ENCODE peak calls at places on chromosomes 1 and 21, in five cellular contexts. Y is A549, X is K562, B is GM12878, J is HepG2. F is an unnamed sample.

GRCh38 chr1:36653850-36654249 is 171.1 kb upstream of the CSF3R start:
- DNase-seq in Y (peak), X (no peak), B (no peak), J (no peak), F (no peak)

GRCh38 chr1:222618001-222618879 is at the start of gene MIA3:
- DNase-seq in Y (no peak), X (peak), B (no peak), J (peak), F (no peak)

GRCh38 chr1:58721247-58721820 is 21.5 kb upstream of the MYSM1 start:
- DNase-seq in Y (no peak), X (no peak), B (no peak), J (no peak), F (no peak)

GRCh38 chr21:39079617-39080016 is 103.6 kb downstream of the PSMG1 start:
- DNase-seq in Y (no peak), X (no peak), B (no peak), J (peak), F (no peak)

GRCh38 chr1:164210211-164210739 is 348.7 kb upstream of the PBX1 start:
- DNase-seq in Y (no peak), X (no peak), B (no peak), J (no peak), F (no peak)

GRCh38 chr1:58440696-58441095 is 105.8 kb downstream of the OMA1 start:
- DNase-seq in Y (no peak), X (no peak), B (no peak), J (no peak), F (no peak)

GRCh38 chr1:229388876-229389580 is 44.9 kb downstream of the ACTA1 start:
- DNase-seq in Y (peak), X (no peak), B (no peak), J (no peak), F (no peak)

GRCh38 chr1:51927029-51927428 is 48.5 kb upstream of the NRDC start:
- DNase-seq in Y (no peak), X (no peak), B (no peak), J (no peak), F (no peak)

GRCh38 chr1:108000620-108001105 is 35.7 kb upstream of the VAV3 start:
- DNase-seq in Y (peak), X (no peak), B (no peak), J (peak), F (no peak)

GRCh38 chr1:17539202-17539525 is 334 bp upstream of the ARHGEF10L start:
- DNase-seq in Y (no peak), X (no peak), B (no peak), J (no peak), F (no peak)

GRCh38 chr21:42376338-42376982 is 10.1 kb upstream of the TFF1 start:
- DNase-seq in Y (no peak), X (peak), B (no peak), J (no peak), F (no peak)

GRCh38 chr1:62349470-62350233 is 30.4 kb upstream of the KANK4 start:
- DNase-seq in Y (no peak), X (no peak), B (no peak), J (no peak), F (no peak)

GRCh38 chr1:40784141-40784770 is 669 bp downstream of the KCNQ4 start:
- DNase-seq in Y (no peak), X (peak), B (no peak), J (no peak), F (no peak)

GRCh38 chr21:41751621-41752020 is 15.2 kb downstream of the RIPK4 start:
- DNase-seq in Y (no peak), X (no peak), B (no peak), J (no peak), F (no peak)

GRCh38 chr1:15249032-15249601 is 2.1 kb downstream of the FHAD1 start:
- DNase-seq in Y (no peak), X (no peak), B (no peak), J (no peak), F (no peak)

GRCh38 chr1:57061369-57061768 is 95.6 kb upstream of the C8B start:
- DNase-seq in Y (no peak), X (no peak), B (no peak), J (peak), F (no peak)

GRCh38 chr1:30722175-30722537 is 1.2 kb downstream of the MATN1 start:
- DNase-seq in Y (no peak), X (no peak), B (no peak), J (no peak), F (no peak)

DNA sequence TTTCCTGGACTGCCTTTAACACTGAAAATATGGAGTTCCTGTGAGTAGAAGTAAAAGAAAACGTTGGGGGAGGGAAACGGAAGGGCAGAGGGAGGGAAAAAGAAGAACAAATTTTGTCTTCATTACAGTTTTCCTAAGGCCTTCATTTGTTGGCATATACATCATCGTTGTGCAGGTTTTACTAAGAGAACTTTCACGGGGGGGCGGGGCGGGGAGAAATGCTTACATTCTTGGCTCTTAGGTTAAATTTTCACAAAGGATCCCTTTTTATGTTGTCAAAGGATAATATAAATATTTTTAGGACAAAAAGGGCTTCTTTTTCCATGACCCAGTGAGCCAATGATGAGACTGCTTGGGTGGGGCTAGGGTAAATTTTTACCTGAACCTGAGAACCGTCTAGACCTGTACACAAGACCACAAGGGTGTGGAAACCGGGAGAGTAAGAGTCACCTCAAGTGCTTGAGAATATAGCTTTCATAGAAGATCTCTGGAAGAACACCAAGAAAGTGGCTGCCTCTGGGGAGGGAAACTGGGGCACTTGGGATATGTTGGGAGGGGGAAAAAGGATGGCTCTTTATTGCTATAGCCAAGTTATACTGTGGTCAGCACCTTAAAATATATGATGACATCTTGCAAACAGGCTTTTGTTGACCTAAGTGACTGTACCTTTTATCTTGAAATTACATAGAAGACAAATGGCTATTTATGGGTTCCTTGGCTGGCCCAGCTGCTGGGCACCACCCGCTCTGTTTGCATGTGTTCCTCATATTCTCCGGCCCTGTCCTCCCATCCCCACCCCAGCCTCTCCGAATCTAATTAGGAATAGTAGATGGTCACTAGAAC is 2.0 kb upstream of the UTP25 start:
- DNase-seq in Y (peak), X (no peak), B (no peak), J (no peak), F (no peak)
- TF ChIP-seq CEBPB in Y (no peak), X (no peak), B (no peak), J (no peak), F (no peak)

GRCh38 chr1:81509619-81510018 is 291.1 kb upstream of the ADGRL2 start:
- DNase-seq in Y (no peak), X (no peak), B (no peak), J (no peak), F (no peak)
- TF ChIP-seq REST in Y (no peak), X (no peak), B (no peak), J (no peak), F (no peak)

GRCh38 chr1:100566300-100566699 is 28.4 kb downstream of the GPR88 start:
- DNase-seq in Y (no peak), X (no peak), B (no peak), J (no peak), F (no peak)
- TF ChIP-seq CEBPB in Y (no peak), X (no peak), B (no peak), J (peak), F (no peak)

GRCh38 chr1:167629681-167630567 is at the start of gene RCSD1:
- DNase-seq in Y (no peak), X (peak), B (no peak), J (no peak), F (no peak)
- TF ChIP-seq REST in Y (no peak), X (peak), B (no peak), J (no peak), F (no peak)